ENCODE peak calls at places on chromosome 1, in four cellular contexts. Y is Panc1; L is A673; R is CD8-positive, alpha-beta T cell. V is an unnamed sample. For H3K27me3, H3K36me3 and H3K4me1, the result is how much of the 10 kb centered on the place peaks cover.

GRCh38 chr1:151542710-151543129 is 2.6 kb downstream of the TUFT1 start:
- DNase-seq in Y (no peak), L (peak), R (no peak), V (no peak)

GRCh38 chr1:205073511-205073910 is 10.7 kb downstream of the TMEM81 start:
- DNase-seq in Y (no peak), L (no peak), R (no peak), V (no peak)

GRCh38 chr1:114314098-114314497 is 160.4 kb upstream of the SYT6 start:
- DNase-seq in Y (no peak), L (no peak), R (no peak), V (no peak)

GRCh38 chr1:227234998-227235405 is 83.3 kb downstream of the CDC42BPA start:
- DNase-seq in Y (peak), L (peak), R (no peak), V (no peak)

GRCh38 chr1:204344665-204345064 is 15.1 kb downstream of the PLEKHA6 start:
- DNase-seq in Y (no peak), L (no peak), R (no peak), V (no peak)

GRCh38 chr1:213326666-213327317 is 275.8 kb downstream of the RPS6KC1 start:
- DNase-seq in Y (no peak), L (peak), R (no peak), V (no peak)

GRCh38 chr1:4468386-4468785 is 186.0 kb upstream of the AJAP1 start:
- DNase-seq in Y (no peak), L (no peak), R (no peak), V (no peak)

GRCh38 chr1:225299624-225300023 is 128.2 kb downstream of the LBR start:
- DNase-seq in Y (no peak), L (no peak), R (no peak), V (no peak)

GRCh38 chr1:56532359-56532696 is 47.0 kb downstream of the PLPP3 start:
- DNase-seq in Y (no peak), L (no peak), R (no peak), V (no peak)

GRCh38 chr1:212638419-212639151 is 30.0 kb downstream of the ATF3 start:
- DNase-seq in Y (no peak), L (no peak), R (no peak), V (no peak)

GRCh38 chr1:3459051-3459908 is 4.8 kb downstream of the ARHGEF16 start:
- DNase-seq in Y (no peak), L (no peak), R (no peak), V (peak)

GRCh38 chr1:91732291-91732953 is 153.5 kb downstream of the TGFBR3 start:
- DNase-seq in Y (no peak), L (peak), R (no peak), V (no peak)

GRCh38 chr1:183894290-183894565 is 89.3 kb downstream of the RGL1 start:
- DNase-seq in Y (no peak), L (no peak), R (no peak), V (no peak)

GRCh38 chr1:32431736-32432400 is 33.0 kb upstream of the ZBTB8B start:
- DNase-seq in Y (no peak), L (no peak), R (no peak), V (no peak)

GRCh38 chr1:23210351-23210785 is 6.9 kb downstream of the HTR1D start:
- DNase-seq in Y (no peak), L (no peak), R (no peak), V (no peak)

GRCh38 chr1:26284597-26285351 is 4.9 kb downstream of the SH3BGRL3 start:
- DNase-seq in Y (peak), L (peak), R (peak), V (peak)

GRCh38 chr1:82015444-82015843 is 214.7 kb downstream of the ADGRL2 start:
- DNase-seq in Y (no peak), L (no peak), R (no peak), V (no peak)

GRCh38 chr1:161285519-161285918 is 24.2 kb downstream of the MPZ start:
- DNase-seq in Y (no peak), L (no peak), R (no peak), V (no peak)

GRCh38 chr1:218249757-218250156 is 35.3 kb upstream of the RRP15 start:
- DNase-seq in Y (no peak), L (no peak), R (no peak), V (no peak)

GRCh38 chr1:220298470-220298869 is 26.2 kb upstream of the RAB3GAP2 start:
- DNase-seq in Y (no peak), L (no peak), R (no peak), V (no peak)

GRCh38 chr1:234998174-234998741 is 130.4 kb downstream of the TOMM20 start:
- DNase-seq in Y (peak), L (no peak), R (no peak), V (no peak)

GRCh38 chr1:90494748-90495282 is 222.3 kb downstream of the BARHL2 start:
- DNase-seq in Y (no peak), L (no peak), R (no peak), V (no peak)

GRCh38 chr1:224747578-224747977 is 131.5 kb downstream of the CNIH3 start:
- DNase-seq in Y (no peak), L (peak), R (no peak), V (no peak)

GRCh38 chr1:183277821-183278735 is 92.0 kb downstream of the LAMC2 start:
- DNase-seq in Y (no peak), L (peak), R (no peak), V (no peak)

GRCh38 chr1:98429851-98430496 is 231.5 kb upstream of the SNX7 start:
- DNase-seq in Y (no peak), L (peak), R (no peak), V (peak)

GRCh38 chr1:23613191-23614126 is 54.2 kb upstream of the ID3 start:
- DNase-seq in Y (no peak), L (no peak), R (no peak), V (no peak)

GRCh38 chr1:229023651-229024295 is 247.1 kb upstream of the RAB4A start:
- DNase-seq in Y (no peak), L (no peak), R (no peak), V (no peak)

GRCh38 chr1:203448521-203449061 is 27.0 kb upstream of the PRELP start:
- DNase-seq in Y (no peak), L (peak), R (no peak), V (no peak)

GRCh38 chr1:17438977-17439249 is 564 bp downstream of the RCC2 start:
- DNase-seq in Y (no peak), L (no peak), R (peak), V (peak)

DNA sequence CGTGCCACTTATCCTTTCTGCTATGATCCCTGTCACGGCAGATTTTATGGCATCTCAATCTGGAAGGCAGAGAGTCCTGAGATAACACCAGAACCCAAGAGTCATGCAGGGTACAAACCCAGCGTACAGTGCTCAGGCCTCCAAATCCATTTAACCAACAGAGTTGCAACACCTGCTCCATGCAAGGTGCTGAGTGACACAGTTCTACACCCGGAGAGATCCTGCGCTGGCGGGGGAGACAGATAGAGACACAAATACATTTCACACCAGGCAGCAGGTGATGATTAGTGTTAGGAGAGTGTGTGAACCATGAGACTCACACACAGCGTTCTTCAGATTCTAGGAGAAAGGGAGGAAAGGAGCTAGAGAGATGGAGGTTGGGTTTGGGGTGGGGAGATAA is 107.7 kb downstream of the NAV1 start:
- DNase-seq in Y (no peak), L (no peak), R (no peak), V (no peak)
- H3K27me3 ChIP-seq in Y (under half), L (under half), R (under half), V (under half)

GRCh38 chr1:108182854-108183253 is 17.3 kb downstream of the SLC25A24 start:
- DNase-seq in Y (no peak), L (no peak), R (no peak), V (no peak)

GRCh38 chr1:108188801-108189200 is 11.3 kb downstream of the SLC25A24 start:
- DNase-seq in Y (no peak), L (no peak), R (no peak), V (no peak)

GRCh38 chr1:108183301-108183700 is 16.8 kb downstream of the SLC25A24 start:
- DNase-seq in Y (no peak), L (no peak), R (no peak), V (no peak)
- H3K36me3 ChIP-seq in Y (under half), L (half or more), R (under half), V (under half)

DNA sequence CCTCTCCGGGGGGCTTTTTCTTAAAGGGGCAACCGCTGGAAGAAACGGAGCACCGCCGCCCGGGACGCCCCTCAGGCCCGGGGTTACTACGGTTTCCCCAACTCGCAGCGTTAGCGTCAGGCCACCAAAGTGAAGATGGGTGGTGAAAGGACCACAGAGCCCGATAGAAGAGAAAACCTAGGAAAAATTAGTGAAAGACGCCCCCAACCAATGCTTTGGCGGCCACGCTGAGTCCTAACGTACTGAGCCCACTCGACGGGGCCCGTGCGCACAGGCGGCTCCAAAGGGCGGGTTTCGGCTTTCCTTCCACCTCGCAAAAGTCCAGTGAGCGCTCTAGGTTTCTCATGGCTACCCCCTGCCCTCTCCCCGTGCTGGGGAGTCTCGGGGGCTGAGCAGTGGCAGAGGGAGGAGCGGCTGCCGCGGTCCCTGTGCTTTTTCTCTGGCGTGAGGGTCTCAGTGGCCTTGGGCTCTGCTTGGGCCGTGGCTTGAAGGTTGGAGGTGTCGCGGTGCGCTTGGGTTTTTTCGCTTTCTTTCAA is 12.2 kb upstream of the SPEN start:
- DNase-seq in Y (no peak), L (peak), R (peak), V (no peak)
- H3K4me1 ChIP-seq in Y (under half), L (under half), R (under half), V (under half)

GRCh38 chr1:156645666-156646065 is 3.7 kb downstream of the BCAN start:
- DNase-seq in Y (no peak), L (no peak), R (no peak), V (no peak)

GRCh38 chr1:156647351-156647750 is 5.4 kb downstream of the BCAN start:
- DNase-seq in Y (no peak), L (no peak), R (no peak), V (no peak)

GRCh38 chr1:156646738-156647211 is 4.9 kb downstream of the BCAN start:
- DNase-seq in Y (no peak), L (no peak), R (no peak), V (no peak)

GRCh38 chr1:156648496-156648895 is 6.6 kb downstream of the BCAN start:
- DNase-seq in Y (no peak), L (no peak), R (no peak), V (no peak)

GRCh38 chr1:156648951-156649350 is 7.0 kb downstream of the BCAN start:
- DNase-seq in Y (no peak), L (no peak), R (no peak), V (peak)
- H3K27me3 ChIP-seq in Y (under half), L (half or more), R (under half), V (under half)

GRCh38 chr1:41633764-41634163 is 149.3 kb upstream of the EDN2 start:
- DNase-seq in Y (no peak), L (peak), R (no peak), V (no peak)
- H3K36me3 ChIP-seq in Y (under half), L (under half), R (under half), V (under half)

GRCh38 chr1:109653286-109653685 is 2.6 kb upstream of the GSTM4 start:
- DNase-seq in Y (no peak), L (peak), R (no peak), V (no peak)
- H3K4me1 ChIP-seq in Y (under half), L (half or more), R (under half), V (under half)

DNA sequence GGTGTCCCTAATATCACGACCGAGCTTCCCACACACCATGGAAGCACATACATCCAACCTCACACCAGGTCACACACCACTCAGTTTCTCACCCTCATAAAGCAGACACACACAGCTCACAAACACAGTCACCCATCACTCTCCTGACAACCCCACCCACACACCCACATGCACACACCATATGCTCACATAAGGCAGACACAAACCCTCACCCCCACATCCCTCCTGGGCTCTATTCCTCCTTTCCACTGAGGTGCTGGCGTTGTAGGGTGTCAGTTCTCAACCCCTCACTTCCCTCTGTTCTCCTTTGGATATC is 48.6 kb downstream of the RHBG start:
- DNase-seq in Y (no peak), L (no peak), R (no peak), V (no peak)
- H3K27me3 ChIP-seq in Y (under half), L (half or more), R (under half), V (under half)

GRCh38 chr1:153746174-153746573 is 18.3 kb downstream of the INTS3 start:
- DNase-seq in Y (no peak), L (no peak), R (no peak), V (no peak)

GRCh38 chr1:153741946-153742345 is 14.1 kb downstream of the INTS3 start:
- DNase-seq in Y (no peak), L (no peak), R (no peak), V (no peak)

GRCh38 chr1:153748903-153749302 is 21.1 kb downstream of the INTS3 start:
- DNase-seq in Y (no peak), L (no peak), R (no peak), V (no peak)

GRCh38 chr1:153742411-153743142 is 14.7 kb downstream of the INTS3 start:
- DNase-seq in Y (no peak), L (no peak), R (no peak), V (no peak)

GRCh38 chr1:153745417-153745816 is 17.6 kb downstream of the INTS3 start:
- DNase-seq in Y (no peak), L (peak), R (no peak), V (no peak)
- H3K36me3 ChIP-seq in Y (under half), L (half or more), R (half or more), V (under half)

GRCh38 chr1:10614377-10615225 is 139.9 kb downstream of the PEX14 start:
- DNase-seq in Y (no peak), L (no peak), R (no peak), V (no peak)

GRCh38 chr1:10615336-10615735 is 140.6 kb downstream of the PEX14 start:
- DNase-seq in Y (no peak), L (peak), R (no peak), V (no peak)

GRCh38 chr1:10613861-10614260 is 139.1 kb downstream of the PEX14 start:
- DNase-seq in Y (no peak), L (no peak), R (no peak), V (no peak)

GRCh38 chr1:10612446-10613160 is 137.9 kb downstream of the PEX14 start:
- DNase-seq in Y (no peak), L (no peak), R (no peak), V (no peak)

GRCh38 chr1:10613340-10613739 is 138.6 kb downstream of the PEX14 start:
- DNase-seq in Y (no peak), L (no peak), R (no peak), V (no peak)
- H3K4me1 ChIP-seq in Y (under half), L (under half), R (under half), V (under half)

V was measured in pancreas.